ENCODE peak calls at places on chromosomes 4 and X, in six cellular contexts. D is activated T-cell treated with anti-CD3 and anti-CD28 coated beads, Interleukin-2, amount 50 U/mL, for 72 hours; G is H4; Q is RPMI8226; U is activated CD8-positive, alpha-beta memory T cell treated with anti-CD3 and anti-CD28 coated beads for 1 hour; S is amniotic stem cell. L is an unnamed sample.

GRCh38 chrX:104187931-104188330 is 21.7 kb downstream of the FAM199X start:
- DNase-seq in D (no peak), G (no peak), Q (no peak), U (no peak), S (no peak), L (no peak)

GRCh38 chr4:1293981-1294380 is 4.3 kb downstream of the MAEA start:
- DNase-seq in D (no peak), G (no peak), Q (no peak), U (no peak), S (no peak), L (no peak)

GRCh38 chr4:40750461-40751258 is 905 bp downstream of the NSUN7 start:
- DNase-seq in D (no peak), G (no peak), Q (no peak), U (no peak), S (no peak), L (no peak)

GRCh38 chrX:71652405-71652804 is 14.9 kb upstream of the LOC101059915 start:
- DNase-seq in D (peak), G (peak), Q (peak), U (peak), S (peak), L (peak)

GRCh38 chr4:82624819-82625218 is 63.0 kb upstream of the TMEM150C start:
- DNase-seq in D (no peak), G (no peak), Q (no peak), U (no peak), S (no peak), L (no peak)

GRCh38 chr4:139559692-139560091 is 3.7 kb upstream of the SETD7 start:
- DNase-seq in D (no peak), G (no peak), Q (no peak), U (no peak), S (no peak), L (no peak)

GRCh38 chrX:116657071-116657470 is 194.3 kb upstream of the CT83 start:
- DNase-seq in D (no peak), G (no peak), Q (no peak), U (no peak), S (no peak), L (no peak)

GRCh38 chr4:18194278-18194677 is 172.7 kb upstream of the LCORL start:
- DNase-seq in D (no peak), G (no peak), Q (no peak), U (no peak), S (no peak), L (no peak)

GRCh38 chr4:95869961-95870500 is 30.1 kb downstream of the PDHA2 start:
- DNase-seq in D (no peak), G (peak), Q (no peak), U (no peak), S (no peak), L (no peak)

GRCh38 chr4:110815950-110816349 is 193.1 kb upstream of the PITX2 start:
- DNase-seq in D (no peak), G (no peak), Q (no peak), U (no peak), S (no peak), L (no peak)

GRCh38 chrX:33190016-33190415 is 21.3 kb downstream of the DMD start:
- DNase-seq in D (no peak), G (no peak), Q (no peak), U (no peak), S (no peak), L (no peak)

GRCh38 chr4:1463088-1463926 is 57.1 kb upstream of the NKX1-1 start:
- DNase-seq in D (no peak), G (no peak), Q (peak), U (no peak), S (no peak), L (no peak)

GRCh38 chrX:97366246-97366645 is 482.5 kb downstream of the RPA4 start:
- DNase-seq in D (no peak), G (no peak), Q (no peak), U (no peak), S (no peak), L (no peak)

GRCh38 chr4:53804719-53805118 is 213.4 kb upstream of the LNX1 start:
- DNase-seq in D (peak), G (peak), Q (peak), U (no peak), S (no peak), L (no peak)

GRCh38 chrX:13250831-13251612 is 68.8 kb downstream of the ATXN3L start:
- DNase-seq in D (no peak), G (peak), Q (no peak), U (no peak), S (peak), L (peak)

GRCh38 chrX:130654409-130654970 is 248.5 kb downstream of the ENOX2 start:
- DNase-seq in D (no peak), G (no peak), Q (no peak), U (no peak), S (no peak), L (no peak)

GRCh38 chr4:79249879-79250503 is 75.9 kb downstream of the NAA11 start:
- DNase-seq in D (no peak), G (no peak), Q (no peak), U (no peak), S (no peak), L (no peak)

GRCh38 chrX:68196939-68197791 is 236.1 kb downstream of the OPHN1 start:
- DNase-seq in D (peak), G (peak), Q (peak), U (no peak), S (peak), L (peak)

GRCh38 chr4:87849612-87850011 is 16.8 kb downstream of the MEPE start:
- DNase-seq in D (no peak), G (no peak), Q (no peak), U (no peak), S (no peak), L (no peak)

GRCh38 chr4:82811838-82812672 is 13.5 kb upstream of the SCD5 start:
- DNase-seq in D (no peak), G (no peak), Q (no peak), U (no peak), S (no peak), L (peak)

GRCh38 chrX:109472939-109473713 is 8.8 kb downstream of the GUCY2F start:
- DNase-seq in D (peak), G (peak), Q (peak), U (no peak), S (peak), L (peak)

GRCh38 chrX:155959018-155959587 is 38.4 kb upstream of the IL9R start:
- DNase-seq in D (no peak), G (no peak), Q (no peak), U (no peak), S (no peak), L (no peak)

GRCh38 chr4:70426789-70427188 is 29.0 kb downstream of the OPRPN start:
- DNase-seq in D (no peak), G (no peak), Q (no peak), U (no peak), S (no peak), L (no peak)

GRCh38 chr4:151403656-151404055 is 5.3 kb upstream of the FHIP1A start:
- DNase-seq in D (no peak), G (no peak), Q (no peak), U (no peak), S (no peak), L (no peak)

GRCh38 chr4:168784786-168785461 is 225.1 kb downstream of the CBR4 start:
- DNase-seq in D (no peak), G (peak), Q (no peak), U (no peak), S (no peak), L (no peak)

GRCh38 chr4:148044889-148045352 is 313.0 kb downstream of the ARHGAP10 start:
- DNase-seq in D (no peak), G (no peak), Q (no peak), U (no peak), S (no peak), L (no peak)

GRCh38 chr4:140858897-140859296 is 102.7 kb upstream of the TBC1D9 start:
- DNase-seq in D (no peak), G (peak), Q (no peak), U (no peak), S (no peak), L (no peak)

GRCh38 chr4:140267576-140267975 is 105.9 kb upstream of the SCOC start:
- DNase-seq in D (no peak), G (no peak), Q (no peak), U (no peak), S (no peak), L (no peak)

GRCh38 chr4:47704693-47705325 is 133.1 kb downstream of the CORIN start:
- DNase-seq in D (peak), G (peak), Q (peak), U (no peak), S (no peak), L (no peak)

GRCh38 chr4:180636696-180637095 is 1606.5 kb upstream of the TENM3 start:
- DNase-seq in D (no peak), G (peak), Q (no peak), U (no peak), S (peak), L (no peak)

GRCh38 chrX:106397788-106398538 is 213.8 kb upstream of the RADX start:
- DNase-seq in D (no peak), G (peak), Q (no peak), U (no peak), S (no peak), L (no peak)

GRCh38 chr4:165415910-165416309 is 37.1 kb downstream of the CPE start:
- DNase-seq in D (no peak), G (no peak), Q (no peak), U (no peak), S (no peak), L (no peak)

GRCh38 chr4:157280673-157281072 is 60.1 kb downstream of the GRIA2 start:
- DNase-seq in D (no peak), G (peak), Q (no peak), U (no peak), S (no peak), L (no peak)

GRCh38 chrX:2859197-2859797 is 30.6 kb downstream of the GYG2 start:
- DNase-seq in D (no peak), G (no peak), Q (no peak), U (no peak), S (no peak), L (no peak)

GRCh38 chr4:188417181-188417580 is 277.9 kb downstream of the TRIML1 start:
- DNase-seq in D (no peak), G (peak), Q (peak), U (no peak), S (no peak), L (no peak)

GRCh38 chr4:122652379-122652778 is 31.5 kb upstream of the IL21 start:
- DNase-seq in D (peak), G (peak), Q (peak), U (no peak), S (peak), L (peak)

L was measured in smooth muscle cell of the brain vasculature.